ENCODE peak calls at places on chromosomes 1 and 21, in ten cellular contexts. C, M, B, F, G, A, I, Q, T and P are unnamed samples.

GRCh38 chr1:107943694-107944093 is 21.3 kb downstream of the VAV3 start:
- DNase-seq in C (no peak), M (no peak), B (no peak), F (no peak), G (no peak), A (no peak), I (no peak), Q (no peak), T (peak; percentile 72), P (no peak)

GRCh38 chr1:116465845-116466685 is 93.0 kb downstream of the ATP1A1 start:
- DNase-seq in C (no peak), M (no peak), B (no peak), F (no peak), G (no peak), A (no peak), I (no peak), Q (no peak), T (no peak), P (no peak)

GRCh38 chr1:220885971-220886370 is 6.7 kb downstream of the HLX start:
- DNase-seq in C (no peak), M (no peak), B (no peak), F (no peak), G (peak; percentile 81), A (no peak), I (no peak), Q (no peak), T (no peak), P (no peak)

GRCh38 chr21:35390013-35390776 is 341.1 kb upstream of the RUNX1 start:
- DNase-seq in C (no peak), M (peak; percentile 89), B (no peak), F (no peak), G (no peak), A (no peak), I (no peak), Q (no peak), T (peak; percentile 35), P (no peak)

GRCh38 chr1:236492378-236492777 is 31.4 kb upstream of the LGALS8 start:
- DNase-seq in C (no peak), M (no peak), B (no peak), F (no peak), G (no peak), A (no peak), I (no peak), Q (no peak), T (no peak), P (no peak)

GRCh38 chr1:175193339-175193950 is 869 bp upstream of the KIAA0040 start:
- DNase-seq in C (peak; percentile 18), M (peak; percentile 44), B (no peak), F (no peak), G (peak; percentile 80), A (no peak), I (peak; percentile 43), Q (no peak), T (no peak), P (no peak)

GRCh38 chr1:10508511-10508951 is 33.8 kb downstream of the PEX14 start:
- DNase-seq in C (no peak), M (no peak), B (no peak), F (peak; percentile 46), G (no peak), A (no peak), I (no peak), Q (no peak), T (no peak), P (no peak)

GRCh38 chr1:159980076-159980475 is 26.0 kb upstream of the SLAMF9 start:
- DNase-seq in C (no peak), M (no peak), B (no peak), F (no peak), G (peak; percentile 45), A (no peak), I (no peak), Q (no peak), T (no peak), P (no peak)

GRCh38 chr1:181936768-181937581 is 124.5 kb downstream of the ZNF648 start:
- DNase-seq in C (peak; percentile 56), M (peak; percentile 87), B (no peak), F (no peak), G (no peak), A (no peak), I (peak; percentile 86), Q (peak; percentile 29), T (peak; percentile 59), P (peak; percentile 75)

GRCh38 chr1:90723561-90724108 is 6.5 kb upstream of the BARHL2 start:
- DNase-seq in C (no peak), M (no peak), B (no peak), F (no peak), G (peak; percentile 83), A (no peak), I (peak; percentile 29), Q (no peak), T (no peak), P (no peak)

GRCh38 chr1:198638894-198639319 is at the start of gene PTPRC:
- DNase-seq in C (no peak), M (no peak), B (no peak), F (no peak), G (no peak), A (no peak), I (peak; percentile 2), Q (no peak), T (no peak), P (peak; percentile 26)

GRCh38 chr1:86380257-86380861 is 15.8 kb downstream of the ODF2L start:
- DNase-seq in C (no peak), M (peak; percentile 73), B (no peak), F (no peak), G (no peak), A (no peak), I (peak; percentile 62), Q (peak; percentile 16), T (no peak), P (peak; percentile 37)

GRCh38 chr21:25350056-25350455 is 257.2 kb downstream of the MRPL39 start:
- DNase-seq in C (peak; percentile 30), M (peak; percentile 53), B (no peak), F (no peak), G (no peak), A (no peak), I (no peak), Q (no peak), T (peak; percentile 23), P (peak; percentile 20)

GRCh38 chr1:52403566-52404115 is 582 bp downstream of the ORC1 start:
- DNase-seq in C (peak; percentile 12), M (peak; percentile 90), B (no peak), F (no peak), G (no peak), A (no peak), I (peak; percentile 78), Q (peak; percentile 57), T (peak; percentile 64), P (peak; percentile 64)

GRCh38 chr1:116288201-116288598 is 84.8 kb upstream of the ATP1A1 start:
- DNase-seq in C (no peak), M (no peak), B (no peak), F (no peak), G (peak; percentile 78), A (no peak), I (peak; percentile 16), Q (no peak), T (no peak), P (peak; percentile 48)

GRCh38 chr21:34131586-34131985 is 58.2 kb downstream of the MRPS6 start:
- DNase-seq in C (no peak), M (no peak), B (no peak), F (no peak), G (peak; percentile 26), A (no peak), I (no peak), Q (no peak), T (no peak), P (no peak)

GRCh38 chr1:201898992-201899391 is 10.3 kb downstream of the SHISA4 start:
- DNase-seq in C (no peak), M (peak; percentile 42), B (no peak), F (no peak), G (no peak), A (peak; percentile 34), I (no peak), Q (no peak), T (no peak), P (no peak)

DNA sequence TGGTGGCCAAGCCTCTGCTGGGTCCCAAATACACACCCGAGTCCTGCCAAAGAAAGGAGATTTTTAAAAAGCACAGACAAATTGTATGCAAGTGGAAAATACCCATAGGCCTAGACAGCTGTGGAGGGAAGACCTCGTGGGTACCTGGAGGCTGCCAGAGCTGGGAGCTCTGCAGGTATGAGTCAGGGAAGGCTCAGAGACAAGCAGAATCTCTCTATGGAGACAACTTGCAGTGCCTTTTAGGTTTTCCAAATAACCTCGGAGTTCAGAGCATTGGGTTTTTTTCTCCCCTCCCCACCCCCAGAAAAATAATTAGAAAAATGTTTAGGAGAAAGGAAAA is 127.7 kb downstream of the EDEM3 start:
- DNase-seq in C (no peak), M (peak; percentile 47), B (no peak), F (no peak), G (no peak), A (no peak), I (no peak), Q (no peak), T (no peak), P (no peak)
- TF ChIP-seq CTCF in C (no peak), M (no peak), B (no peak), F (no peak), G (no peak), A (no peak), I (no peak), Q (no peak), T (no peak), P (no peak)

DNA sequence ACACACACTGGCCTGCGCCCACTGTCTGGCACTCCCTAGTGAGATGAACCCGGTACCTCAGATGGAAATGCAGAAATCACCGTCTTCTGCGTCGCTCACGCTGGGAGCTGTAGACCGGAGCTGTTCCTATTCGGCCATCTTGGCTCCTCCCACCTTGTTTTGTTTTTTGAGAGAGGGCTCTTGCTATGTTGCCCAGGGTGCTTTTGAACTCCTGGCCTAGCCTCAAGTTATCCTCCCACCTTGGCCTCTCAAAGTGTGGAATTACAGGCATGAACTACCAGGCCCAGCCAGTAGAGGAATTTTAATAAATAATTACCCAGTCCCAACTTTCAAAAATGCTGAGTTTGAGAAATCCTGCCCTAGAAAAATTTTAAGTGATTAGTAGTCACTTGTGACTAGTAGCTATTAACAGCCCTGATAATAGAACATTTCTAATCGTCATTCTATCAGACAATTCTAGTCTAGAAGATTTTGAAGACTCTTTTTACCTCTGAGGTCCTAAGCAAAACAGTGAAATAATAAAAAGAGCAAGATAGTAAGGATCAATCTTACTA is 30.9 kb upstream of the SLC35D1 start:
- DNase-seq in C (no peak), M (no peak), B (no peak), F (no peak), G (no peak), A (no peak), I (no peak), Q (no peak), T (no peak), P (no peak)
- TF ChIP-seq CTCF in C (no peak), M (no peak), B (no peak), F (no peak), G (no peak), A (no peak), I (no peak), Q (no peak), T (no peak), P (no peak)

GRCh38 chr1:89060091-89060490 is 4.9 kb downstream of the GBP1 start:
- DNase-seq in C (no peak), M (no peak), B (no peak), F (no peak), G (no peak), A (no peak), I (no peak), Q (no peak), T (no peak), P (no peak)
- TF ChIP-seq CTCF in C (no peak), M (no peak), B (no peak), F (no peak), G (no peak), A (no peak), I (no peak), Q (no peak), T (no peak), P (no peak)

GRCh38 chr1:209993061-209993830 is 55.2 kb downstream of the SYT14 start:
- DNase-seq in C (no peak), M (no peak), B (no peak), F (no peak), G (no peak), A (no peak), I (no peak), Q (no peak), T (no peak), P (no peak)
- TF ChIP-seq CTCF in C (no peak), M (no peak), B (no peak), F (no peak), G (no peak), A (no peak), I (no peak), Q (no peak), T (no peak), P (no peak)